ENCODE peak calls at places on chromosome 2, in seven cellular contexts. W is left cardiac atrium; L is HCT116; Q is fibroblast of pulmonary artery; V is epithelial cell of prostate; U is stimulated activated CD4-positive, alpha-beta T cell treated with anti-CD3 and anti-CD28 coated beads, Interleukin-1b, Interleukin-23, amount 100 ng/mL, for 24 hours; R is dermis microvascular lymphatic vessel endothelial cell. T is an unnamed sample.

GRCh38 chr2:113858764-113859163 is 31.1 kb upstream of the ACTR3 start:
- DNase-seq in R (peak), Q (peak), W (no peak), L (no peak), U (no peak), V (peak), T (peak)

GRCh38 chr2:172449916-172450550 is 22.6 kb downstream of the ITGA6 start:
- DNase-seq in V (no peak), L (no peak), R (no peak), Q (no peak), W (no peak), U (no peak), T (peak)

GRCh38 chr2:113136828-113137775 is 9.7 kb downstream of the IL1RN start:
- DNase-seq in Q (peak), V (no peak), L (no peak), W (no peak), R (peak), U (peak), T (no peak)

GRCh38 chr2:229050063-229050635 is 220.9 kb downstream of the PID1 start:
- DNase-seq in W (no peak), V (no peak), L (no peak), Q (no peak), R (no peak), U (no peak), T (no peak)

GRCh38 chr2:229124126-229124525 is 147.0 kb downstream of the PID1 start:
- DNase-seq in L (no peak), W (no peak), V (no peak), R (no peak), Q (no peak), U (no peak), T (no peak)

GRCh38 chr2:1972428-1972827 is 228.1 kb upstream of the PXDN start:
- DNase-seq in L (no peak), W (peak), Q (peak), R (peak), U (no peak), V (peak), T (no peak)

GRCh38 chr2:100785621-100786296 is 34.2 kb upstream of the NPAS2 start:
- DNase-seq in W (no peak), U (no peak), V (no peak), L (no peak), R (no peak), Q (no peak), T (no peak)

GRCh38 chr2:218829868-218830451 is 1.6 kb downstream of the PRKAG3 start:
- DNase-seq in L (no peak), V (no peak), W (peak), Q (no peak), R (no peak), U (no peak), T (no peak)

GRCh38 chr2:18456026-18456425 is 104.4 kb downstream of the RDH14 start:
- DNase-seq in U (no peak), W (no peak), V (no peak), R (no peak), Q (no peak), L (no peak), T (no peak)

GRCh38 chr2:68368657-68369339 is 3.7 kb downstream of the PLEK start:
- DNase-seq in R (no peak), U (no peak), Q (peak), W (no peak), V (peak), L (no peak), T (no peak)

GRCh38 chr2:228401065-228401912 is 219.8 kb upstream of the SPHKAP start:
- DNase-seq in Q (no peak), U (no peak), L (no peak), R (no peak), V (no peak), W (no peak), T (no peak)

GRCh38 chr2:86035883-86036789 is 69.5 kb downstream of the POLR1A start:
- DNase-seq in Q (peak), L (no peak), V (peak), R (peak), W (peak), U (no peak), T (no peak)

GRCh38 chr2:15588329-15588919 is 3.2 kb upstream of the DDX1 start:
- DNase-seq in W (peak), U (no peak), V (no peak), L (peak), R (peak), Q (peak), T (no peak)

GRCh38 chr2:20515293-20516220 is 68.7 kb downstream of the RHOB start:
- DNase-seq in U (no peak), Q (no peak), L (no peak), W (no peak), R (no peak), V (no peak), T (no peak)

GRCh38 chr2:142721015-142721414 is 156.4 kb upstream of the KYNU start:
- DNase-seq in W (no peak), L (no peak), Q (no peak), V (no peak), U (no peak), R (no peak), T (no peak)

GRCh38 chr2:23566236-23567142 is 181.5 kb downstream of the KLHL29 start:
- DNase-seq in U (no peak), L (no peak), R (peak), W (no peak), Q (peak), V (no peak), T (no peak)

GRCh38 chr2:106267997-106268396 is 73.9 kb upstream of the UXS1 start:
- DNase-seq in Q (no peak), L (no peak), U (no peak), W (no peak), V (no peak), R (no peak), T (no peak)